ENCODE peak calls at places on chromosomes 16 and 17, in eight cellular contexts. Z is HFF-Myc; E is effector memory CD4-positive, alpha-beta T cell; V is COR-L47; N is H54; H is OCI-M1; W is stimulated activated CD8-positive, alpha-beta memory T cell treated with anti-CD3 and anti-CD28 coated beads, Interleukin-7, amount 100 ng/mL, for 4 hours; D is HT1080. G is an unnamed sample.
A peak's percentile ranks its signal among the peaks of the same experiment; 100 is the strongest.

GRCh38 chr17:16584273-16584995 is 15.4 kb upstream of the ZNF287 start:
- DNase-seq in D (peak; percentile 26), H (peak; percentile 91), Z (peak; percentile 32), V (peak; percentile 81), E (peak; percentile 80), N (peak; percentile 94), W (peak; percentile 87), G (peak; percentile 41)

GRCh38 chr17:3282901-3283300 is 15.3 kb downstream of the OR3A1 start:
- DNase-seq in V (no peak), E (no peak), N (no peak), H (no peak), D (no peak), Z (no peak), W (no peak), G (no peak)

GRCh38 chr17:77233635-77234334 is 93.0 kb downstream of the SEC14L1 start:
- DNase-seq in D (peak; percentile 92), W (no peak), N (no peak), Z (peak; percentile 72), H (peak; percentile 58), V (no peak), E (no peak), G (no peak)

GRCh38 chr17:11446316-11446715 is 152.0 kb upstream of the DNAH9 start:
- DNase-seq in Z (no peak), D (no peak), W (no peak), N (no peak), V (no peak), H (no peak), E (no peak), G (no peak)

GRCh38 chr17:42796066-42796758 is 2.3 kb downstream of the COA3 start:
- DNase-seq in V (no peak), E (no peak), W (no peak), Z (no peak), H (no peak), N (no peak), D (no peak), G (no peak)

GRCh38 chr17:6812295-6812694 is 19.2 kb downstream of the TEKT1 start:
- DNase-seq in D (no peak), H (no peak), V (no peak), N (no peak), Z (no peak), W (no peak), E (no peak), G (no peak)

GRCh38 chr17:55524440-55525220 is 13.4 kb upstream of the SMIM36 start:
- DNase-seq in V (no peak), Z (no peak), N (no peak), H (peak; percentile 4), E (no peak), D (no peak), W (no peak), G (no peak)

GRCh38 chr17:19579867-19580565 is 46.4 kb downstream of the SLC47A1 start:
- DNase-seq in D (no peak), V (no peak), H (no peak), Z (no peak), E (no peak), W (no peak), N (no peak), G (peak; percentile 16)

GRCh38 chr16:70437582-70438324 is 1.1 kb downstream of the ST3GAL2 start:
- DNase-seq in W (no peak), E (no peak), Z (no peak), H (peak; percentile 59), V (no peak), N (no peak), D (peak; percentile 34), G (peak; percentile 1)

GRCh38 chr17:63592797-63593196 is 7.9 kb upstream of the TACO1 start:
- DNase-seq in D (no peak), V (no peak), E (no peak), H (no peak), W (no peak), N (no peak), Z (no peak), G (no peak)

GRCh38 chr17:41528959-41529353 is 848 bp upstream of the KRT19 start:
- DNase-seq in N (no peak), H (no peak), E (no peak), W (no peak), Z (no peak), D (no peak), V (peak; percentile 38), G (peak; percentile 14)

GRCh38 chr16:58329147-58329546 is 34.3 kb upstream of the PRSS54 start:
- DNase-seq in Z (no peak), W (no peak), N (no peak), D (peak; percentile 20), V (no peak), H (no peak), E (no peak), G (no peak)

GRCh38 chr17:80862341-80862969 is 129.2 kb upstream of the CHMP6 start:
- DNase-seq in H (no peak), W (no peak), Z (no peak), E (no peak), D (no peak), V (no peak), N (no peak), G (no peak)

GRCh38 chr17:34730816-34731215 is 151.4 kb downstream of the TMEM132E start:
- DNase-seq in H (no peak), Z (no peak), N (no peak), W (no peak), D (no peak), V (no peak), E (no peak), G (no peak)

GRCh38 chr16:75011634-75012307 is 12.9 kb downstream of the ZNRF1 start:
- DNase-seq in Z (peak; percentile 58), V (no peak), W (peak; percentile 7), H (peak; percentile 79), D (peak; percentile 84), N (no peak), E (peak; percentile 27), G (no peak)